ENCODE peak calls at places on chromosome 21, in four cellular contexts. One of them, this sample, is unnamed.

GRCh38 chr21:29453511-29453910 is 154.8 kb downstream of the BACH1 start:
- DNase-seq in HepG2: no peak
- DNase-seq in GM12878: no peak
- DNase-seq in K562: no peak
- DNase-seq in this sample: no peak

GRCh38 chr21:26595971-26596370 is 22.9 kb upstream of the CYYR1 start:
- DNase-seq in K562: no peak
- DNase-seq in HepG2: no peak
- DNase-seq in GM12878: no peak
- DNase-seq in this sample: no peak

GRCh38 chr21:32359719-32360260 is 33.0 kb downstream of the URB1 start:
- DNase-seq in GM12878: no peak
- DNase-seq in HepG2: peak
- DNase-seq in K562: no peak
- DNase-seq in this sample: no peak

GRCh38 chr21:36718951-36719501 is 20.1 kb downstream of the SIM2 start:
- DNase-seq in HepG2: peak
- DNase-seq in GM12878: no peak
- DNase-seq in K562: peak
- DNase-seq in this sample: no peak

GRCh38 chr21:43740497-43741156 is 21.7 kb downstream of the PDXK start:
- DNase-seq in GM12878: no peak
- DNase-seq in HepG2: no peak
- DNase-seq in K562: no peak
- DNase-seq in this sample: no peak

GRCh38 chr21:42121792-42122191 is 50.7 kb downstream of the UMODL1 start:
- DNase-seq in HepG2: no peak
- DNase-seq in GM12878: no peak
- DNase-seq in K562: no peak
- DNase-seq in this sample: no peak

GRCh38 chr21:43321111-43321510 is 105.8 kb downstream of the SIK1 start:
- DNase-seq in K562: no peak
- DNase-seq in GM12878: no peak
- DNase-seq in HepG2: no peak
- DNase-seq in this sample: no peak

GRCh38 chr21:26962516-26963305 is 4.2 kb downstream of the ADAMTS5 start:
- DNase-seq in GM12878: no peak
- DNase-seq in K562: no peak
- DNase-seq in HepG2: no peak
- DNase-seq in this sample: no peak

GRCh38 chr21:37009740-37010341 is 3.3 kb downstream of the RIPPLY3 start:
- DNase-seq in K562: peak
- DNase-seq in GM12878: peak
- DNase-seq in HepG2: peak
- DNase-seq in this sample: peak

GRCh38 chr21:33033094-33033951 is 7.6 kb downstream of the OLIG2 start:
- DNase-seq in K562: no peak
- DNase-seq in GM12878: no peak
- DNase-seq in HepG2: no peak
- DNase-seq in this sample: no peak

GRCh38 chr21:25578070-25578961 is 29.0 kb downstream of the MRPL39 start:
- DNase-seq in K562: no peak
- DNase-seq in HepG2: peak
- DNase-seq in GM12878: peak
- DNase-seq in this sample: no peak

GRCh38 chr21:42878678-42878992 is 704 bp downstream of the WDR4 start:
- DNase-seq in HepG2: no peak
- DNase-seq in GM12878: no peak
- DNase-seq in K562: no peak
- DNase-seq in this sample: no peak

GRCh38 chr21:42193131-42193671 is 25.7 kb upstream of the ABCG1 start:
- DNase-seq in HepG2: no peak
- DNase-seq in K562: no peak
- DNase-seq in GM12878: no peak
- DNase-seq in this sample: no peak

GRCh38 chr21:44354001-44354405 is 582 bp downstream of the TRPM2 start:
- DNase-seq in HepG2: no peak
- DNase-seq in GM12878: no peak
- DNase-seq in K562: no peak
- DNase-seq in this sample: no peak

GRCh38 chr21:33434770-33435360 is 31.7 kb downstream of the IFNGR2 start:
- DNase-seq in HepG2: no peak
- DNase-seq in K562: peak
- DNase-seq in GM12878: peak
- DNase-seq in this sample: no peak

GRCh38 chr21:20971296-20971921 is 26.8 kb upstream of the NCAM2 start:
- DNase-seq in GM12878: no peak
- DNase-seq in HepG2: peak
- DNase-seq in K562: peak
- DNase-seq in this sample: peak

GRCh38 chr21:10272216-10272615 is 249.2 kb upstream of the TPTE start:
- DNase-seq in HepG2: peak
- DNase-seq in K562: no peak
- DNase-seq in GM12878: no peak
- DNase-seq in this sample: no peak

GRCh38 chr21:45015469-45015860 is 58.9 kb upstream of the ADARB1 start:
- DNase-seq in GM12878: no peak
- DNase-seq in HepG2: no peak
- DNase-seq in K562: no peak
- DNase-seq in this sample: no peak

GRCh38 chr21:44427241-44428120 is 27.8 kb upstream of the LRRC3 start:
- DNase-seq in GM12878: no peak
- DNase-seq in K562: no peak
- DNase-seq in HepG2: no peak
- DNase-seq in this sample: no peak

GRCh38 chr21:44734026-44734745 is 22.8 kb upstream of the TSPEAR start:
- DNase-seq in K562: no peak
- DNase-seq in GM12878: no peak
- DNase-seq in HepG2: no peak
- DNase-seq in this sample: no peak

GRCh38 chr21:33071878-33072306 is 2.0 kb downstream of the OLIG1 start:
- DNase-seq in GM12878: no peak
- DNase-seq in HepG2: no peak
- DNase-seq in K562: no peak
- DNase-seq in this sample: no peak

GRCh38 chr21:43609501-43610340 is 49.6 kb downstream of the HSF2BP start:
- DNase-seq in HepG2: peak
- DNase-seq in GM12878: no peak
- DNase-seq in K562: no peak
- DNase-seq in this sample: peak

GRCh38 chr21:8989261-8989882 is 1532.0 kb upstream of the TPTE start:
- DNase-seq in HepG2: peak
- DNase-seq in GM12878: no peak
- DNase-seq in K562: no peak
- DNase-seq in this sample: no peak

GRCh38 chr21:29295066-29295650 is 3.6 kb upstream of the BACH1 start:
- DNase-seq in K562: no peak
- DNase-seq in GM12878: no peak
- DNase-seq in HepG2: no peak
- DNase-seq in this sample: no peak

GRCh38 chr21:29092102-29092959 is 18.9 kb upstream of the CCT8 start:
- DNase-seq in HepG2: no peak
- DNase-seq in K562: no peak
- DNase-seq in GM12878: no peak
- DNase-seq in this sample: no peak

GRCh38 chr21:28627691-28628090 is 365.0 kb downstream of the LTN1 start:
- DNase-seq in HepG2: no peak
- DNase-seq in GM12878: no peak
- DNase-seq in K562: no peak
- DNase-seq in this sample: no peak

GRCh38 chr21:25506887-25507286 is 100.4 kb downstream of the MRPL39 start:
- DNase-seq in K562: no peak
- DNase-seq in HepG2: no peak
- DNase-seq in GM12878: no peak
- DNase-seq in this sample: no peak

GRCh38 chr21:14962217-14962616 is 102.6 kb downstream of the NRIP1 start:
- DNase-seq in GM12878: no peak
- DNase-seq in K562: no peak
- DNase-seq in HepG2: no peak
- DNase-seq in this sample: no peak

GRCh38 chr21:14964658-14965057 is 100.1 kb downstream of the NRIP1 start:
- DNase-seq in K562: no peak
- DNase-seq in HepG2: no peak
- DNase-seq in GM12878: no peak
- DNase-seq in this sample: no peak

GRCh38 chr21:14968821-14969220 is 96.0 kb downstream of the NRIP1 start:
- DNase-seq in HepG2: no peak
- DNase-seq in GM12878: no peak
- DNase-seq in K562: no peak
- DNase-seq in this sample: no peak

GRCh38 chr21:14972678-14973077 is 92.1 kb downstream of the NRIP1 start:
- DNase-seq in HepG2: no peak
- DNase-seq in GM12878: no peak
- DNase-seq in K562: no peak
- DNase-seq in this sample: no peak

DNA sequence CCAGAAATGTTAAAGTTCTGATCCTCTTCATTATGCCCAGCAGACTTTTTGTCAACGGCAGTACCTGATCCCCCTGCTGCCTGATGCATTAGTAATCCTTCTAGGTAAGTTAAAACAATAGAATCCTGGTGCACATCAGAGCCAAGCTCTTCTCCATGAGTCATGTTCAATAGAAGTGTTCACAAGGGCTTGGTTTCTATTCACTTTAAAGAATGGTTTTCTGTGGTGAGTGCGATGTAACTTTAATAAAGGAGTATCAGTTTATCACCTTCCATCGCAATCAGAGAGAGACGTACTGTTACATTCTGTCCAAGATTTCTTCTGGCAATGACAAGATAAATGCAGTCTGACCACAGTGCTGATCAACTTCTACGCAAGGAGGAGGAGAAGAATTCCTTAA is 96.8 kb downstream of the NRIP1 start:
- DNase-seq in GM12878: no peak
- DNase-seq in K562: no peak
- DNase-seq in HepG2: no peak
- DNase-seq in this sample: no peak
- TF ChIP-seq TARDBP in GM12878: no peak
- TF ChIP-seq TARDBP in K562: no peak
- TF ChIP-seq TARDBP in HepG2: no peak
- TF ChIP-seq TARDBP in this sample: no peak

DNA sequence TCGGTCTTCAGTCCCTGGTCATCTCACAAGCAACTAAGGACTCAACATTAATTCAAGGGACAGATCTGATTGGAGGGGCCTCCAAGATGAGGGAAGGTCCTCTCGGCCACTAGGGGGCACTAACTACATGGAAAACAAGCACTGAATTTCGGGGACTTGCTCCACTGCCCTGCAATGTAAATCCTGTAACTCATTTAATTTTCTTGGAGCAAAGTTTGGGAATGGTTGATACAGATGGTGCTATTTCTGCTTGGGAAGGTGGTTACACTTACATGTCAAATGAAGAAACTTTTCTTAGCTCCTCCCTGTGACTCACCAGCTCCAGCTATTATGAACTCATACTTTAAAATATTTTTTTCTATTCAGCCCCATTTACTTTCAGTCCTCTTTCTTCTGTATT is 97.4 kb upstream of the KCNJ15 start:
- DNase-seq in GM12878: peak
- DNase-seq in HepG2: peak
- DNase-seq in K562: peak
- DNase-seq in this sample: peak
- TF ChIP-seq BHLHE40 in GM12878: no peak
- TF ChIP-seq BHLHE40 in HepG2: no peak
- TF ChIP-seq BHLHE40 in K562: no peak
- TF ChIP-seq BHLHE40 in this sample: no peak

GRCh38 chr21:46215436-46216131 is 13.0 kb downstream of the LSS start:
- DNase-seq in HepG2: no peak
- DNase-seq in GM12878: no peak
- DNase-seq in K562: no peak
- DNase-seq in this sample: no peak

GRCh38 chr21:46211786-46212720 is 16.5 kb downstream of the LSS start:
- DNase-seq in HepG2: no peak
- DNase-seq in GM12878: no peak
- DNase-seq in K562: no peak
- DNase-seq in this sample: no peak

GRCh38 chr21:46212721-46213484 is 15.7 kb downstream of the LSS start:
- DNase-seq in HepG2: no peak
- DNase-seq in GM12878: no peak
- DNase-seq in K562: no peak
- DNase-seq in this sample: no peak

GRCh38 chr21:46214478-46215340 is 13.9 kb downstream of the LSS start:
- DNase-seq in HepG2: no peak
- DNase-seq in GM12878: no peak
- DNase-seq in K562: no peak
- DNase-seq in this sample: no peak

DNA sequence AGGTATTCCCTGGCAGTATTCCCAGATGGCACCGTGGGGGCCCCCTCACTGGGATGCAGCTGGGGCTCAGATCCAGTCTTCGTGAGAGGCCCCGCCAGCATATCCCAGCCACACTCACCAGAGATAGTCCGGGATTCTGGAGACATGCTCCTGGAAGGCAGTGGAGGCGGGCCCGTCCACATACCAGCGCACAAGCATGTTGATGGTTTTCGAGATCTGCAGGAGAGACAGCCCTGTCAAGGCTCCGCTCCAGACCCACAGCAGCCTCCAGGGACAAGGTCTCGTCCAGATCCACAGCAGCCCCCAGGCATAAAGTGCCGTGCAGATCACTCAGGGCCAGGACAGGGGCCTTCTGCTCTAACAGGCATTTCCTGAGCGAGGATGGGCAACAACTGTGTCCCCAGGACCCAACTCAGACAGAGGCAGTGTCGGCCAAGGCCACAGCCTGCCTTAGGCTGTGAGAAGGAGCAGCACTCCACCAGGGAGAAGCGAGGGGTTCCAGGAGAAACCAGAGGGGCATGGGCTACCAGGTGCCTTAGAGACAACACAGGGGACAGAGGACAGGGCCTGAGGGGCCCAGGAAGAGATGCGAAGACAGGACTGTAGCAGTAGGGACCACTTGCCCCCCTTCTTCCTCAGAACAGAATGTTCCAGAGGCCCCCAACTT is 14.8 kb downstream of the LSS start:
- DNase-seq in K562: no peak
- DNase-seq in GM12878: no peak
- DNase-seq in HepG2: no peak
- DNase-seq in this sample: no peak
- TF ChIP-seq TARDBP in K562: no peak
- TF ChIP-seq TARDBP in GM12878: no peak
- TF ChIP-seq TARDBP in HepG2: no peak
- TF ChIP-seq TARDBP in this sample: no peak

GRCh38 chr21:40575983-40576382 is 271.0 kb downstream of the DSCAM start:
- DNase-seq in HepG2: no peak
- DNase-seq in GM12878: no peak
- DNase-seq in K562: no peak
- DNase-seq in this sample: no peak
- TF ChIP-seq BHLHE40 in HepG2: no peak
- TF ChIP-seq BHLHE40 in GM12878: no peak
- TF ChIP-seq BHLHE40 in K562: no peak
- TF ChIP-seq BHLHE40 in this sample: no peak

This sample was measured in HEK293T.